ENCODE peak calls at places on chromosomes 5 and 9, in five cellular contexts. E is psoas muscle, X is mammary epithelial cell, J is fibroblast of pulmonary artery, W is stomach. R is an unnamed sample.

GRCh38 chr5:158406884-158407790 is 548.2 kb upstream of the CLINT1 start:
- DNase-seq in E (no peak), X (peak), J (peak), W (no peak), R (peak)

GRCh38 chr9:95725045-95725444 is 150.4 kb upstream of the ERCC6L2 start:
- DNase-seq in E (no peak), X (no peak), J (no peak), W (no peak), R (no peak)

GRCh38 chr9:84139296-84140100 is 158.9 kb downstream of the RMI1 start:
- DNase-seq in E (no peak), X (peak), J (peak), W (peak), R (peak)

GRCh38 chr9:127721391-127721821 is 5.5 kb downstream of the TTC16 start:
- DNase-seq in E (no peak), X (peak), J (no peak), W (no peak), R (no peak)

GRCh38 chr5:60545526-60545925 is 154.4 kb downstream of the DEPDC1B start:
- DNase-seq in E (no peak), X (no peak), J (no peak), W (no peak), R (no peak)

GRCh38 chr5:131521252-131521651 is 113.8 kb downstream of the RAPGEF6 start:
- DNase-seq in E (no peak), X (peak), J (no peak), W (no peak), R (peak)

GRCh38 chr9:21402387-21403247 is 6.3 kb upstream of the IFNA8 start:
- DNase-seq in E (peak), X (no peak), J (no peak), W (no peak), R (no peak)

GRCh38 chr5:172701336-172702061 is 60.4 kb downstream of the NEURL1B start:
- DNase-seq in E (peak), X (no peak), J (no peak), W (no peak), R (no peak)

GRCh38 chr5:14204011-14204670 is 61.0 kb downstream of the TRIO start:
- DNase-seq in E (no peak), X (no peak), J (no peak), W (no peak), R (no peak)

GRCh38 chr9:134504106-134504385 is 137.6 kb upstream of the COL5A1 start:
- DNase-seq in E (no peak), X (no peak), J (no peak), W (no peak), R (no peak)

GRCh38 chr9:87620727-87621322 is 105.1 kb upstream of the CTSL start:
- DNase-seq in E (no peak), X (no peak), J (no peak), W (no peak), R (no peak)

GRCh38 chr9:110555971-110556370 is 23.6 kb downstream of the SVEP1 start:
- DNase-seq in E (peak), X (peak), J (peak), W (peak), R (peak)

GRCh38 chr5:2710910-2711309 is 40.6 kb downstream of the IRX2 start:
- DNase-seq in E (no peak), X (no peak), J (peak), W (no peak), R (no peak)

GRCh38 chr5:89628876-89629635 is 746.1 kb upstream of the MEF2C start:
- DNase-seq in E (no peak), X (peak), J (no peak), W (no peak), R (no peak)

GRCh38 chr9:110180713-110181434 is 27.1 kb downstream of the C9orf152 start:
- DNase-seq in E (no peak), X (peak), J (peak), W (no peak), R (peak)

GRCh38 chr9:88777498-88778312 is 213.6 kb upstream of the S1PR3 start:
- DNase-seq in E (peak), X (no peak), J (peak), W (no peak), R (peak)

GRCh38 chr9:120710110-120710981 is 3.9 kb downstream of the MEGF9 start:
- DNase-seq in E (no peak), X (peak), J (no peak), W (no peak), R (peak)

GRCh38 chr5:23419115-23419514 is 88.3 kb upstream of the PRDM9 start:
- DNase-seq in E (no peak), X (peak), J (no peak), W (no peak), R (no peak)

GRCh38 chr9:100213730-100214477 is 114.9 kb downstream of the INVS start:
- DNase-seq in E (no peak), X (no peak), J (peak), W (no peak), R (peak)

GRCh38 chr5:126253406-126253805 is 169.8 kb upstream of the GRAMD2B start:
- DNase-seq in E (no peak), X (no peak), J (no peak), W (no peak), R (no peak)

GRCh38 chr9:114805670-114806551 is at the start of gene TNFSF15:
- DNase-seq in E (peak), X (peak), J (no peak), W (peak), R (no peak)

GRCh38 chr5:168239325-168239724 is 52.1 kb upstream of the WWC1 start:
- DNase-seq in E (no peak), X (no peak), J (no peak), W (no peak), R (no peak)

GRCh38 chr5:40572947-40573346 is 106.8 kb upstream of the PTGER4 start:
- DNase-seq in E (no peak), X (no peak), J (peak), W (no peak), R (peak)

GRCh38 chr5:146340260-146341081 is 1.8 kb downstream of the POU4F3 start:
- DNase-seq in E (peak), X (peak), J (peak), W (peak), R (peak)

GRCh38 chr5:36521838-36522745 is 84.3 kb upstream of the SLC1A3 start:
- DNase-seq in E (no peak), X (no peak), J (peak), W (no peak), R (no peak)

GRCh38 chr9:113875917-113876805 is at the start of gene ZNF618:
- DNase-seq in E (peak), X (no peak), J (no peak), W (peak), R (peak)

GRCh38 chr5:32100230-32100629 is 73.9 kb downstream of the GOLPH3 start:
- DNase-seq in E (no peak), X (no peak), J (no peak), W (no peak), R (no peak)

GRCh38 chr9:104906441-104907277 is 21.3 kb downstream of the ABCA1 start:
- DNase-seq in E (no peak), X (peak), J (peak), W (no peak), R (peak)

GRCh38 chr5:141913560-141913959 is 10.1 kb upstream of the DELE1 start:
- DNase-seq in E (no peak), X (no peak), J (no peak), W (no peak), R (no peak)

GRCh38 chr5:179700401-179700918 is 1.7 kb downstream of the CANX start:
- DNase-seq in E (no peak), X (peak), J (no peak), W (no peak), R (peak)

GRCh38 chr9:110575952-110576351 is 3.6 kb downstream of the SVEP1 start:
- DNase-seq in E (no peak), X (no peak), J (peak), W (no peak), R (peak)

GRCh38 chr9:122206118-122207046 is 22.4 kb downstream of the LHX6 start:
- DNase-seq in E (no peak), X (peak), J (peak), W (no peak), R (peak)

GRCh38 chr9:72843525-72844439 is 109.1 kb downstream of the ALDH1A1 start:
- DNase-seq in E (no peak), X (peak), J (no peak), W (no peak), R (no peak)

GRCh38 chr9:573551-574410 is 267.7 kb upstream of the DMRT1 start:
- DNase-seq in E (no peak), X (no peak), J (peak), W (no peak), R (no peak)

GRCh38 chr5:113250341-113250953 is 184.3 kb downstream of the TSSK1B start:
- DNase-seq in E (peak), X (no peak), J (peak), W (peak), R (peak)

GRCh38 chr5:81838307-81838906 is 87.5 kb upstream of the SSBP2 start:
- DNase-seq in E (no peak), X (no peak), J (peak), W (no peak), R (peak)

GRCh38 chr9:116151966-116152381 is 1.6 kb upstream of the PAPPA start:
- DNase-seq in E (no peak), X (peak), J (peak), W (no peak), R (peak)

GRCh38 chr5:133365326-133365725 is 247.0 kb downstream of the FSTL4 start:
- DNase-seq in E (no peak), X (no peak), J (no peak), W (no peak), R (no peak)

GRCh38 chr9:109141375-109141774 is 21.6 kb upstream of the TMEM245 start:
- DNase-seq in E (no peak), X (no peak), J (no peak), W (no peak), R (no peak)

GRCh38 chr9:109138421-109138820 is 18.7 kb upstream of the TMEM245 start:
- DNase-seq in E (no peak), X (no peak), J (no peak), W (no peak), R (no peak)

GRCh38 chr9:109145062-109145461 is 22.0 kb downstream of the FRRS1L start:
- DNase-seq in E (no peak), X (no peak), J (no peak), W (no peak), R (no peak)

GRCh38 chr9:109139851-109140250 is 20.1 kb upstream of the TMEM245 start:
- DNase-seq in E (no peak), X (peak), J (no peak), W (no peak), R (no peak)

GRCh38 chr9:109143881-109144562 is 23.0 kb downstream of the FRRS1L start:
- DNase-seq in E (no peak), X (peak), J (peak), W (no peak), R (peak)
- TF ChIP-seq CTCF in E (no peak), X (peak), J (peak), W (no peak), R (peak)

GRCh38 chr9:129755151-129755550 is 2.3 kb upstream of the PTGES start:
- DNase-seq in E (no peak), X (no peak), J (no peak), W (no peak), R (no peak)

GRCh38 chr9:129749575-129749974 is 3.3 kb downstream of the PTGES start:
- DNase-seq in E (no peak), X (no peak), J (no peak), W (no peak), R (no peak)

GRCh38 chr9:129752915-129753724 is at the start of gene PTGES:
- DNase-seq in E (peak), X (peak), J (peak), W (peak), R (peak)

GRCh38 chr9:129750010-129750409 is 2.8 kb downstream of the PTGES start:
- DNase-seq in E (no peak), X (peak), J (no peak), W (no peak), R (peak)

GRCh38 chr9:129751841-129752801 is 721 bp downstream of the PTGES start:
- DNase-seq in E (no peak), X (peak), J (no peak), W (peak), R (no peak)
- H3K4me3 ChIP-seq in E (peak), X (peak), J (peak), W (peak), R (peak)

GRCh38 chr5:61680247-61680646 is 348.2 kb downstream of the ZSWIM6 start:
- DNase-seq in E (no peak), X (no peak), J (no peak), W (no peak), R (no peak)

GRCh38 chr5:61679562-61679961 is 347.5 kb downstream of the ZSWIM6 start:
- DNase-seq in E (no peak), X (no peak), J (no peak), W (no peak), R (no peak)

GRCh38 chr5:61675015-61675692 is 343.1 kb downstream of the ZSWIM6 start:
- DNase-seq in E (no peak), X (peak), J (no peak), W (no peak), R (no peak)

GRCh38 chr5:61677220-61677619 is 345.2 kb downstream of the ZSWIM6 start:
- DNase-seq in E (no peak), X (no peak), J (no peak), W (no peak), R (no peak)

DNA sequence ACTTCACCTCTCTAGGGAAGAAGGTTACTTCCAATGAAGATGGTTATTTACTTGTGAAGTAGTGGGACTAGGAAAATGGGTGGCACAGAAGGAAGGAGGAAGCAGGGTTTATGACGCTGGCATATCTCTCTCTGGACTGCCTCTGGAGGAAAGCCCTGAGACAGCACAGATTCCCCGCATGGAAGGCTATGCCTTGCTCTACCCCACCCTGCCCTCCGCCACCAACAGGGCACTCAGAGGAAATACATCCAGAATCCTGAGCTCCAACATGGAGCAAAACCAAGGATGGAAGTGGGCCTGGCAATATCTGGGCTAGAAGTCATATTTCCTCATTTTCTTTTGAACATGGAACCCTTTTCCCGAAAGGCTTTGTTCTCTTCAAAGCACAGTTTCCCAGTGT is 346.9 kb downstream of the ZSWIM6 start:
- DNase-seq in E (no peak), X (no peak), J (no peak), W (no peak), R (no peak)
- TF ChIP-seq CTCF in E (no peak), X (no peak), J (no peak), W (no peak), R (no peak)

GRCh38 chr5:177454397-177455035 is 7.9 kb downstream of the PRR7 start:
- DNase-seq in E (peak), X (peak), J (peak), W (peak), R (peak)
- H3K4me3 ChIP-seq in E (peak), X (peak), J (peak), W (peak), R (peak)

GRCh38 chr5:9617739-9618504 is 12.2 kb downstream of the TAS2R1 start:
- DNase-seq in E (no peak), X (no peak), J (peak), W (no peak), R (peak)
- TF ChIP-seq CTCF in E (no peak), X (no peak), J (peak), W (no peak), R (no peak)

GRCh38 chr9:133133680-133134418 is 12.8 kb upstream of the RALGDS start:
- DNase-seq in E (peak), X (peak), J (peak), W (peak), R (peak)
- H3K4me3 ChIP-seq in E (peak), X (no peak), J (no peak), W (no peak), R (no peak)

R was measured in cardiac fibroblast.